ENCODE peak calls at places on chromosomes 3 and 15, in six cellular contexts. One of them, this sample, is unnamed.

GRCh38 chr3:177977381-177978158 is 558.7 kb upstream of the KCNMB2 start:
- DNase-seq in cardiac fibroblast: peak; percentile 95
- DNase-seq in coronary artery: no peak
- DNase-seq in psoas muscle: no peak
- DNase-seq in AG08395: peak; percentile 84
- DNase-seq in nephron progenitor cell: no peak
- DNase-seq in this sample: peak; percentile 79

GRCh38 chr15:96314508-96314907 is 16.0 kb upstream of the NR2F2 start:
- DNase-seq in nephron progenitor cell: no peak
- DNase-seq in AG08395: no peak
- DNase-seq in cardiac fibroblast: no peak
- DNase-seq in coronary artery: no peak
- DNase-seq in psoas muscle: no peak
- DNase-seq in this sample: no peak

GRCh38 chr15:44676676-44677075 is 13.2 kb upstream of the SPG11 start:
- DNase-seq in coronary artery: no peak
- DNase-seq in cardiac fibroblast: no peak
- DNase-seq in nephron progenitor cell: no peak
- DNase-seq in AG08395: no peak
- DNase-seq in psoas muscle: no peak
- DNase-seq in this sample: no peak

GRCh38 chr3:190064112-190064511 is 56.6 kb downstream of the P3H2 start:
- DNase-seq in AG08395: peak; percentile 74
- DNase-seq in coronary artery: no peak
- DNase-seq in nephron progenitor cell: no peak
- DNase-seq in cardiac fibroblast: peak; percentile 92
- DNase-seq in psoas muscle: no peak
- DNase-seq in this sample: peak; percentile 86

GRCh38 chr3:105752791-105753415 is 115.9 kb downstream of the CBLB start:
- DNase-seq in AG08395: peak; percentile 12
- DNase-seq in nephron progenitor cell: no peak
- DNase-seq in psoas muscle: no peak
- DNase-seq in coronary artery: no peak
- DNase-seq in cardiac fibroblast: peak; percentile 55
- DNase-seq in this sample: no peak

GRCh38 chr3:149291178-149291577 is 42.3 kb downstream of the TM4SF18 start:
- DNase-seq in cardiac fibroblast: peak; percentile 41
- DNase-seq in AG08395: no peak
- DNase-seq in coronary artery: no peak
- DNase-seq in nephron progenitor cell: no peak
- DNase-seq in psoas muscle: no peak
- DNase-seq in this sample: peak; percentile 22

GRCh38 chr3:17175187-17175839 is 290.6 kb downstream of the PLCL2 start:
- DNase-seq in coronary artery: no peak
- DNase-seq in psoas muscle: no peak
- DNase-seq in AG08395: peak; percentile 76
- DNase-seq in cardiac fibroblast: peak; percentile 91
- DNase-seq in nephron progenitor cell: no peak
- DNase-seq in this sample: peak; percentile 36

GRCh38 chr15:69908060-69908459 is 189.7 kb downstream of the TLE3 start:
- DNase-seq in coronary artery: no peak
- DNase-seq in nephron progenitor cell: no peak
- DNase-seq in psoas muscle: no peak
- DNase-seq in cardiac fibroblast: no peak
- DNase-seq in AG08395: no peak
- DNase-seq in this sample: no peak

GRCh38 chr15:92631721-92632120 is 23.9 kb downstream of the FAM174B start:
- DNase-seq in psoas muscle: no peak
- DNase-seq in AG08395: no peak
- DNase-seq in coronary artery: peak; percentile 57
- DNase-seq in nephron progenitor cell: no peak
- DNase-seq in cardiac fibroblast: no peak
- DNase-seq in this sample: no peak

GRCh38 chr15:58515807-58516206 is 84.0 kb downstream of the LIPC start:
- DNase-seq in cardiac fibroblast: peak; percentile 41
- DNase-seq in nephron progenitor cell: no peak
- DNase-seq in psoas muscle: no peak
- DNase-seq in coronary artery: no peak
- DNase-seq in AG08395: no peak
- DNase-seq in this sample: peak; percentile 67

GRCh38 chr3:198027799-198028390 is 67.9 kb downstream of the LMLN start:
- DNase-seq in cardiac fibroblast: no peak
- DNase-seq in AG08395: no peak
- DNase-seq in psoas muscle: no peak
- DNase-seq in coronary artery: no peak
- DNase-seq in nephron progenitor cell: no peak
- DNase-seq in this sample: no peak

GRCh38 chr3:61582287-61582686 is 20.9 kb downstream of the PTPRG start:
- DNase-seq in AG08395: no peak
- DNase-seq in coronary artery: no peak
- DNase-seq in psoas muscle: no peak
- DNase-seq in cardiac fibroblast: no peak
- DNase-seq in nephron progenitor cell: no peak
- DNase-seq in this sample: no peak

GRCh38 chr3:131794766-131795381 is 239.9 kb downstream of the CPNE4 start:
- DNase-seq in nephron progenitor cell: peak; percentile 37
- DNase-seq in cardiac fibroblast: peak; percentile 78
- DNase-seq in AG08395: peak; percentile 67
- DNase-seq in coronary artery: no peak
- DNase-seq in psoas muscle: no peak
- DNase-seq in this sample: peak; percentile 65

GRCh38 chr3:97106652-97106989 is 292.2 kb downstream of the EPHA6 start:
- DNase-seq in nephron progenitor cell: no peak
- DNase-seq in coronary artery: no peak
- DNase-seq in psoas muscle: no peak
- DNase-seq in cardiac fibroblast: no peak
- DNase-seq in AG08395: no peak
- DNase-seq in this sample: no peak

GRCh38 chr3:123880998-123881561 is 3.1 kb downstream of the MYLK start:
- DNase-seq in nephron progenitor cell: peak; percentile 18
- DNase-seq in psoas muscle: no peak
- DNase-seq in coronary artery: no peak
- DNase-seq in AG08395: no peak
- DNase-seq in cardiac fibroblast: peak; percentile 65
- DNase-seq in this sample: peak; percentile 63

GRCh38 chr3:120678331-120678845 is 3.7 kb downstream of the HGD start:
- DNase-seq in AG08395: peak; percentile 48
- DNase-seq in psoas muscle: no peak
- DNase-seq in cardiac fibroblast: peak; percentile 85
- DNase-seq in nephron progenitor cell: no peak
- DNase-seq in coronary artery: no peak
- DNase-seq in this sample: peak; percentile 88

GRCh38 chr15:35115155-35115725 is 30.1 kb upstream of the NANOGP8 start:
- DNase-seq in nephron progenitor cell: no peak
- DNase-seq in cardiac fibroblast: no peak
- DNase-seq in psoas muscle: no peak
- DNase-seq in AG08395: no peak
- DNase-seq in coronary artery: no peak
- DNase-seq in this sample: no peak

GRCh38 chr3:48504051-48504946 is at the start of gene SHISA5:
- DNase-seq in coronary artery: peak; percentile 88
- DNase-seq in psoas muscle: peak; percentile 88
- DNase-seq in AG08395: peak; percentile 76
- DNase-seq in nephron progenitor cell: peak; percentile 81
- DNase-seq in cardiac fibroblast: peak; percentile 54
- DNase-seq in this sample: peak; percentile 63

GRCh38 chr3:108518895-108519294 is 8.5 kb upstream of the MYH15 start:
- DNase-seq in nephron progenitor cell: no peak
- DNase-seq in cardiac fibroblast: peak; percentile 28
- DNase-seq in coronary artery: no peak
- DNase-seq in psoas muscle: no peak
- DNase-seq in AG08395: no peak
- DNase-seq in this sample: no peak

GRCh38 chr15:59447367-59447766 is 9.4 kb downstream of the FAM81A start:
- DNase-seq in AG08395: no peak
- DNase-seq in cardiac fibroblast: no peak
- DNase-seq in nephron progenitor cell: no peak
- DNase-seq in psoas muscle: no peak
- DNase-seq in coronary artery: no peak
- DNase-seq in this sample: no peak

GRCh38 chr15:78791357-78791756 is 19.9 kb downstream of the ADAMTS7 start:
- DNase-seq in cardiac fibroblast: no peak
- DNase-seq in AG08395: no peak
- DNase-seq in nephron progenitor cell: no peak
- DNase-seq in psoas muscle: no peak
- DNase-seq in coronary artery: no peak
- DNase-seq in this sample: no peak

GRCh38 chr3:5038243-5038642 is 59.0 kb downstream of the BHLHE40 start:
- DNase-seq in cardiac fibroblast: no peak
- DNase-seq in coronary artery: no peak
- DNase-seq in nephron progenitor cell: no peak
- DNase-seq in AG08395: no peak
- DNase-seq in psoas muscle: no peak
- DNase-seq in this sample: no peak

GRCh38 chr15:92683511-92683834 is 27.9 kb upstream of the FAM174B start:
- DNase-seq in AG08395: no peak
- DNase-seq in nephron progenitor cell: peak; percentile 64
- DNase-seq in psoas muscle: peak; percentile 67
- DNase-seq in coronary artery: no peak
- DNase-seq in cardiac fibroblast: peak; percentile 22
- DNase-seq in this sample: peak; percentile 34

GRCh38 chr3:45103753-45104714 is 42.1 kb downstream of the CDCP1 start:
- DNase-seq in cardiac fibroblast: no peak
- DNase-seq in AG08395: no peak
- DNase-seq in nephron progenitor cell: no peak
- DNase-seq in coronary artery: no peak
- DNase-seq in psoas muscle: no peak
- DNase-seq in this sample: no peak

GRCh38 chr3:24196526-24196925 is 251.4 kb downstream of the NR1D2 start:
- DNase-seq in AG08395: peak; percentile 74
- DNase-seq in psoas muscle: no peak
- DNase-seq in cardiac fibroblast: peak; percentile 12
- DNase-seq in nephron progenitor cell: no peak
- DNase-seq in coronary artery: no peak
- DNase-seq in this sample: no peak

GRCh38 chr3:105688821-105689220 is 180.0 kb downstream of the CBLB start:
- DNase-seq in cardiac fibroblast: peak; percentile 17
- DNase-seq in coronary artery: no peak
- DNase-seq in psoas muscle: no peak
- DNase-seq in nephron progenitor cell: no peak
- DNase-seq in AG08395: no peak
- DNase-seq in this sample: peak; percentile 7

GRCh38 chr3:39869890-39870289 is 60.5 kb downstream of the MYRIP start:
- DNase-seq in AG08395: no peak
- DNase-seq in psoas muscle: no peak
- DNase-seq in cardiac fibroblast: no peak
- DNase-seq in coronary artery: no peak
- DNase-seq in nephron progenitor cell: no peak
- DNase-seq in this sample: no peak

GRCh38 chr3:141275511-141275910 is 43.9 kb downstream of the PXYLP1 start:
- DNase-seq in nephron progenitor cell: no peak
- DNase-seq in cardiac fibroblast: peak; percentile 23
- DNase-seq in coronary artery: no peak
- DNase-seq in AG08395: no peak
- DNase-seq in psoas muscle: no peak
- DNase-seq in this sample: no peak

GRCh38 chr3:7787871-7788828 is 713.5 kb upstream of the LMCD1 start:
- DNase-seq in AG08395: no peak
- DNase-seq in nephron progenitor cell: no peak
- DNase-seq in psoas muscle: no peak
- DNase-seq in cardiac fibroblast: no peak
- DNase-seq in coronary artery: no peak
- DNase-seq in this sample: no peak

GRCh38 chr3:72171946-72172345 is 387.0 kb upstream of the PROK2 start:
- DNase-seq in nephron progenitor cell: no peak
- DNase-seq in psoas muscle: peak; percentile 75
- DNase-seq in coronary artery: no peak
- DNase-seq in cardiac fibroblast: no peak
- DNase-seq in AG08395: no peak
- DNase-seq in this sample: no peak

GRCh38 chr3:62027796-62028195 is 345.6 kb downstream of the FEZF2 start:
- DNase-seq in nephron progenitor cell: no peak
- DNase-seq in cardiac fibroblast: no peak
- DNase-seq in psoas muscle: no peak
- DNase-seq in coronary artery: no peak
- DNase-seq in AG08395: no peak
- DNase-seq in this sample: no peak

GRCh38 chr3:190205739-190206138 is 85.0 kb upstream of the P3H2 start:
- DNase-seq in nephron progenitor cell: no peak
- DNase-seq in AG08395: peak; percentile 57
- DNase-seq in psoas muscle: no peak
- DNase-seq in coronary artery: no peak
- DNase-seq in cardiac fibroblast: peak; percentile 89
- DNase-seq in this sample: peak; percentile 71

GRCh38 chr15:35616436-35617271 is 70.7 kb upstream of the DPH6 start:
- DNase-seq in cardiac fibroblast: no peak
- DNase-seq in coronary artery: no peak
- DNase-seq in psoas muscle: no peak
- DNase-seq in AG08395: no peak
- DNase-seq in nephron progenitor cell: no peak
- DNase-seq in this sample: no peak

GRCh38 chr15:60523056-60523455 is 44.1 kb upstream of the ICE2 start:
- DNase-seq in coronary artery: no peak
- DNase-seq in cardiac fibroblast: peak; percentile 86
- DNase-seq in psoas muscle: no peak
- DNase-seq in nephron progenitor cell: no peak
- DNase-seq in AG08395: peak; percentile 37
- DNase-seq in this sample: peak; percentile 7

GRCh38 chr15:88649753-88650551 is 11.1 kb downstream of the ISG20 start:
- DNase-seq in psoas muscle: no peak
- DNase-seq in nephron progenitor cell: no peak
- DNase-seq in cardiac fibroblast: no peak
- DNase-seq in AG08395: no peak
- DNase-seq in coronary artery: peak; percentile 62
- DNase-seq in this sample: no peak

GRCh38 chr3:39935261-39935660 is 125.9 kb downstream of the MYRIP start:
- DNase-seq in cardiac fibroblast: no peak
- DNase-seq in coronary artery: no peak
- DNase-seq in psoas muscle: no peak
- DNase-seq in AG08395: no peak
- DNase-seq in nephron progenitor cell: no peak
- DNase-seq in this sample: peak; percentile 39